ENCODE peak calls at places on chromosomes 16 and 17, in eight cellular contexts. L is kidney glomerular epithelial cell, E is NCI-H460, J is pancreas, O is hepatic stellate cell, A is GM12865, K is NCI-H510A, F is T-helper 17 cell. M is an unnamed sample.

GRCh38 chr16:49596119-49596518 is 222.5 kb downstream of the C16orf78 start:
- DNase-seq in L (peak), E (no peak), J (no peak), O (peak), A (peak), K (no peak), F (no peak), M (no peak)

GRCh38 chr17:944266-944665 is 35.3 kb downstream of the NXN start:
- DNase-seq in L (no peak), E (no peak), J (no peak), O (no peak), A (no peak), K (no peak), F (no peak), M (no peak)

GRCh38 chr16:70756071-70756470 is 44.9 kb downstream of the VAC14 start:
- DNase-seq in L (no peak), E (no peak), J (no peak), O (no peak), A (no peak), K (no peak), F (no peak), M (no peak)

GRCh38 chr17:39927928-39928867 is 666 bp downstream of the LRRC3C start:
- DNase-seq in L (no peak), E (no peak), J (peak), O (no peak), A (peak), K (no peak), F (no peak), M (no peak)

GRCh38 chr17:49290690-49291326 is 60.2 kb upstream of the PHOSPHO1 start:
- DNase-seq in L (peak), E (peak), J (no peak), O (peak), A (peak), K (no peak), F (no peak), M (peak)

GRCh38 chr16:1983053-1983543 is 895 bp upstream of the GFER start:
- DNase-seq in L (no peak), E (no peak), J (no peak), O (no peak), A (no peak), K (no peak), F (no peak), M (no peak)

GRCh38 chr17:55421179-55421934 is at the start of gene MMD:
- DNase-seq in L (peak), E (no peak), J (peak), O (peak), A (no peak), K (peak), F (peak), M (peak)

GRCh38 chr17:79100405-79100804 is 25.8 kb downstream of the ENGASE start:
- DNase-seq in L (no peak), E (no peak), J (no peak), O (no peak), A (no peak), K (no peak), F (no peak), M (no peak)